ENCODE peak calls at places on chromosomes 12 and 14, in eight cellular contexts. A, D, F, Z, R, K, J and B are unnamed samples.

GRCh38 chr12:69468237-69469026 is 1.8 kb upstream of the FRS2 start:
- DNase-seq in K (no peak), A (no peak), D (peak; percentile 69), Z (no peak), R (no peak), J (no peak), F (no peak), B (no peak)

GRCh38 chr12:39123580-39123979 is 218.2 kb upstream of the CPNE8 start:
- DNase-seq in D (no peak), A (no peak), F (no peak), Z (no peak), R (no peak), J (no peak), K (no peak), B (no peak)

GRCh38 chr12:132327351-132328171 is 1.8 kb downstream of the GALNT9 start:
- DNase-seq in D (peak; percentile 87), J (no peak), Z (no peak), F (peak; percentile 83), A (peak; percentile 24), K (peak; percentile 47), R (peak; percentile 51), B (peak; percentile 73)

GRCh38 chr12:2373307-2373706 is 320.5 kb downstream of the CACNA1C start:
- DNase-seq in Z (no peak), D (no peak), R (no peak), A (no peak), J (no peak), K (no peak), F (no peak), B (no peak)

GRCh38 chr14:33432407-33433023 is 493.8 kb downstream of the NPAS3 start:
- DNase-seq in F (peak; percentile 31), A (peak; percentile 14), R (no peak), Z (no peak), J (no peak), D (peak; percentile 56), K (no peak), B (no peak)

GRCh38 chr14:92883066-92883465 is 39.9 kb upstream of the CHGA start:
- DNase-seq in A (no peak), F (no peak), J (no peak), Z (no peak), D (no peak), K (no peak), R (no peak), B (no peak)

GRCh38 chr14:21352587-21352986 is 31.2 kb downstream of the SUPT16H start:
- DNase-seq in J (no peak), Z (no peak), A (no peak), K (no peak), F (no peak), R (no peak), D (no peak), B (no peak)

GRCh38 chr12:50825372-50825838 is 17.3 kb upstream of the TMPRSS12 start:
- DNase-seq in A (peak; percentile 59), R (no peak), F (peak; percentile 83), K (no peak), Z (no peak), J (no peak), D (peak; percentile 92), B (peak; percentile 31)

GRCh38 chr14:73246387-73247150 is 9.3 kb downstream of the PAPLN start:
- DNase-seq in A (no peak), F (no peak), J (peak; percentile 53), Z (no peak), K (no peak), R (no peak), D (no peak), B (no peak)

GRCh38 chr14:93959239-93960107 is 16.9 kb downstream of the ASB2 start:
- DNase-seq in D (peak; percentile 75), Z (peak; percentile 88), A (peak; percentile 40), R (peak; percentile 90), K (no peak), J (peak; percentile 94), F (peak; percentile 94), B (peak; percentile 87)

GRCh38 chr14:79332504-79333197 is 878.7 kb downstream of the DIO2 start:
- DNase-seq in R (no peak), J (no peak), F (no peak), Z (no peak), D (no peak), K (no peak), A (no peak), B (no peak)

GRCh38 chr12:57118711-57119271 is 7.6 kb upstream of the STAT6 start:
- DNase-seq in A (no peak), F (peak; percentile 21), J (peak; percentile 68), R (no peak), K (no peak), Z (no peak), D (no peak), B (no peak)

GRCh38 chr12:66269757-66270383 is 32.4 kb upstream of the HELB start:
- DNase-seq in Z (no peak), D (peak; percentile 69), R (no peak), K (no peak), A (peak; percentile 23), J (no peak), F (peak; percentile 73), B (no peak)

GRCh38 chr14:106843951-106844483 is 1317.6 kb downstream of the TMEM121 start:
- DNase-seq in D (no peak), A (no peak), F (peak; percentile 53), K (no peak), R (no peak), Z (no peak), J (peak; percentile 77), B (no peak)

GRCh38 chr12:77980782-77981181 is 150.1 kb downstream of the NAV3 start:
- DNase-seq in Z (no peak), D (peak; percentile 58), F (no peak), R (no peak), A (no peak), J (no peak), K (no peak), B (no peak)

GRCh38 chr14:102731101-102731870 is 46.0 kb upstream of the TRAF3 start:
- DNase-seq in Z (no peak), R (no peak), D (no peak), K (no peak), J (no peak), F (no peak), A (no peak), B (no peak)

GRCh38 chr12:30843211-30843610 is 83.3 kb upstream of the TSPAN11 start:
- DNase-seq in F (no peak), A (no peak), K (no peak), Z (no peak), D (no peak), J (no peak), R (no peak), B (no peak)

GRCh38 chr12:4290011-4290790 is 16.6 kb downstream of the CCND2 start:
- DNase-seq in Z (no peak), J (no peak), D (no peak), F (no peak), K (no peak), R (no peak), A (no peak), B (no peak)

GRCh38 chr12:16359512-16360491 is 12.4 kb downstream of the MGST1 start:
- DNase-seq in J (peak; percentile 86), Z (no peak), D (peak; percentile 67), K (no peak), R (no peak), A (no peak), F (peak; percentile 73), B (no peak)

GRCh38 chr12:53596920-53597363 is 29.2 kb downstream of the ATF7 start:
- DNase-seq in R (no peak), Z (no peak), J (no peak), K (no peak), F (no peak), D (peak; percentile 61), A (peak; percentile 22), B (no peak)

GRCh38 chr14:71063351-71063750 is 156.1 kb downstream of the PCNX1 start:
- DNase-seq in R (no peak), K (no peak), D (no peak), F (no peak), A (no peak), J (no peak), Z (no peak), B (no peak)

GRCh38 chr12:7092229-7092985 is at the start of gene C1R:
- DNase-seq in R (peak; percentile 40), D (peak; percentile 97), A (peak; percentile 87), K (no peak), Z (peak; percentile 64), J (peak; percentile 86), F (peak; percentile 70), B (no peak)

GRCh38 chr12:11446372-11446771 is 51.0 kb upstream of the PRB2 start:
- DNase-seq in J (no peak), R (no peak), K (no peak), D (no peak), Z (no peak), A (no peak), F (no peak), B (no peak)

GRCh38 chr14:31703056-31703455 is 141.9 kb downstream of the NUBPL start:
- DNase-seq in D (peak; percentile 2), A (no peak), J (no peak), Z (no peak), F (no peak), R (no peak), K (no peak), B (no peak)

GRCh38 chr14:75715926-75716780 is 55.1 kb downstream of the TTLL5 start:
- DNase-seq in R (no peak), K (no peak), J (no peak), A (peak; percentile 75), F (peak; percentile 66), D (peak; percentile 40), Z (no peak), B (no peak)

GRCh38 chr12:121513464-121514183 is 67.2 kb downstream of the KDM2B start:
- DNase-seq in Z (no peak), J (peak; percentile 81), F (peak; percentile 75), R (no peak), D (no peak), A (no peak), K (no peak), B (no peak)

GRCh38 chr14:69539631-69540410 is 34.9 kb downstream of the CCDC177 start:
- DNase-seq in F (no peak), D (peak; percentile 85), J (no peak), Z (no peak), R (no peak), A (peak; percentile 47), K (no peak), B (no peak)

GRCh38 chr12:19299765-19300164 is 139.5 kb upstream of the AEBP2 start:
- DNase-seq in A (no peak), F (no peak), J (no peak), D (no peak), K (no peak), Z (no peak), R (no peak), B (no peak)

GRCh38 chr12:9331218-9331626 is 123.0 kb upstream of the PZP start:
- DNase-seq in R (peak; percentile 31), J (peak; percentile 90), K (peak; percentile 18), F (peak; percentile 64), A (peak; percentile 14), D (peak; percentile 55), Z (peak; percentile 70), B (no peak)

GRCh38 chr14:32382704-32383103 is 53.6 kb downstream of the AKAP6 start:
- DNase-seq in J (no peak), K (no peak), Z (no peak), A (no peak), F (peak; percentile 19), R (no peak), D (peak; percentile 44), B (no peak)

GRCh38 chr12:131608740-131609665 is 101.9 kb upstream of the SFSWAP start:
- DNase-seq in J (peak; percentile 92), Z (peak; percentile 23), A (peak; percentile 27), F (peak; percentile 63), K (peak; percentile 72), D (peak; percentile 38), R (peak; percentile 24), B (no peak)

GRCh38 chr12:1562813-1563412 is 31.5 kb downstream of the FBXL14 start:
- DNase-seq in D (peak; percentile 73), R (no peak), A (no peak), K (no peak), Z (no peak), F (no peak), J (no peak), B (no peak)